ENCODE peak calls at places on chromosome 1, in eight cellular contexts. One of them, this sample, is unnamed.

GRCh38 chr1:22844621-22845020 is 128.0 kb downstream of the LACTBL1 start:
- DNase-seq in GM12891: no peak
- DNase-seq in uterus: no peak
- DNase-seq in heart left ventricle: no peak
- DNase-seq in K562: no peak
- DNase-seq in H54: no peak
- DNase-seq in A549: no peak
- DNase-seq in transverse colon: no peak
- DNase-seq in this sample: no peak

GRCh38 chr1:54037476-54037875 is 15.5 kb downstream of the TMEM59 start:
- DNase-seq in GM12891: no peak
- DNase-seq in uterus: no peak
- DNase-seq in heart left ventricle: no peak
- DNase-seq in K562: no peak
- DNase-seq in H54: no peak
- DNase-seq in A549: no peak
- DNase-seq in transverse colon: no peak
- DNase-seq in this sample: no peak

GRCh38 chr1:112721966-112722524 is 6.9 kb upstream of the PPM1J start:
- DNase-seq in GM12891: no peak
- DNase-seq in uterus: no peak
- DNase-seq in heart left ventricle: no peak
- DNase-seq in K562: no peak
- DNase-seq in H54: no peak
- DNase-seq in A549: no peak
- DNase-seq in transverse colon: no peak
- DNase-seq in this sample: no peak

GRCh38 chr1:199452627-199453026 is 574.9 kb upstream of the NR5A2 start:
- DNase-seq in GM12891: no peak
- DNase-seq in uterus: no peak
- DNase-seq in heart left ventricle: no peak
- DNase-seq in K562: no peak
- DNase-seq in H54: no peak
- DNase-seq in A549: no peak
- DNase-seq in transverse colon: no peak
- DNase-seq in this sample: no peak

GRCh38 chr1:204262506-204263239 is 48.9 kb upstream of the GOLT1A start:
- DNase-seq in GM12891: no peak
- DNase-seq in uterus: no peak
- DNase-seq in heart left ventricle: no peak
- DNase-seq in K562: no peak
- DNase-seq in H54: no peak
- DNase-seq in A549: no peak
- DNase-seq in transverse colon: no peak
- DNase-seq in this sample: no peak

GRCh38 chr1:21317035-21317689 is 26.9 kb upstream of the ECE1 start:
- DNase-seq in GM12891: no peak
- DNase-seq in uterus: peak
- DNase-seq in heart left ventricle: peak
- DNase-seq in K562: no peak
- DNase-seq in H54: no peak
- DNase-seq in A549: no peak
- DNase-seq in transverse colon: peak
- DNase-seq in this sample: peak

GRCh38 chr1:150613061-150613920 is 16.1 kb downstream of the ENSA start:
- DNase-seq in GM12891: no peak
- DNase-seq in uterus: no peak
- DNase-seq in heart left ventricle: peak
- DNase-seq in K562: peak
- DNase-seq in H54: peak
- DNase-seq in A549: peak
- DNase-seq in transverse colon: peak
- DNase-seq in this sample: no peak

GRCh38 chr1:64112281-64112680 is 91.1 kb upstream of the UBE2U start:
- DNase-seq in GM12891: no peak
- DNase-seq in uterus: no peak
- DNase-seq in heart left ventricle: no peak
- DNase-seq in K562: no peak
- DNase-seq in H54: peak
- DNase-seq in A549: peak
- DNase-seq in transverse colon: no peak
- DNase-seq in this sample: no peak

GRCh38 chr1:47940779-47941178 is 56.4 kb downstream of the TRABD2B start:
- DNase-seq in GM12891: no peak
- DNase-seq in uterus: no peak
- DNase-seq in heart left ventricle: no peak
- DNase-seq in K562: no peak
- DNase-seq in H54: no peak
- DNase-seq in A549: no peak
- DNase-seq in transverse colon: no peak
- DNase-seq in this sample: no peak

GRCh38 chr1:162151900-162152829 is 82.7 kb downstream of the NOS1AP start:
- DNase-seq in GM12891: no peak
- DNase-seq in uterus: no peak
- DNase-seq in heart left ventricle: no peak
- DNase-seq in K562: no peak
- DNase-seq in H54: no peak
- DNase-seq in A549: no peak
- DNase-seq in transverse colon: no peak
- DNase-seq in this sample: no peak

GRCh38 chr1:225467193-225468020 is 39.6 kb upstream of the LBR start:
- DNase-seq in GM12891: peak
- DNase-seq in uterus: peak
- DNase-seq in heart left ventricle: peak
- DNase-seq in K562: peak
- DNase-seq in H54: no peak
- DNase-seq in A549: no peak
- DNase-seq in transverse colon: peak
- DNase-seq in this sample: peak
- TF ChIP-seq POLR2A in GM12891: peak
- TF ChIP-seq POLR2A in uterus: no peak
- TF ChIP-seq POLR2A in heart left ventricle: no peak
- TF ChIP-seq POLR2A in K562: no peak
- TF ChIP-seq POLR2A in H54: no peak
- TF ChIP-seq POLR2A in A549: no peak
- TF ChIP-seq POLR2A in transverse colon: peak
- TF ChIP-seq POLR2A in this sample: peak

DNA sequence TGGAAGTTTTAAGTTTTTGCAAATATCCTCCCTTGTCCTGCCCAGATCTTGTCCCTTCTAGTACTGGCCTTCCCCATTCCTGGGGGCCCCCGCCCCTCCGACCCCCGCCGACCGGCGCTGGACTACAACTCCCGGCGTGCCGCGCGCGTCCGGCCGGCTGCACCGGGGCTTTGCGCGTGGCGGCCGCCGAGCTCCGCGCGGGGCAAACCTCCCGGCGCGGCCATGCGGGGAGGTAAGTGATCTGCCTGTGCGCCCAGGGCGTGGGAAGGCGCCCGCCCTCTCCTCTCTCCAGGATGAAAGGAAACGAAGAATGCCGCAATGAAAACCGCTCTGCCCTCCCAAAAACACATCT is 3.2 kb upstream of the SAMD13 start:
- DNase-seq in GM12891: peak
- DNase-seq in uterus: peak
- DNase-seq in heart left ventricle: peak
- DNase-seq in K562: peak
- DNase-seq in H54: peak
- DNase-seq in A549: peak
- DNase-seq in transverse colon: peak
- DNase-seq in this sample: peak
- TF ChIP-seq POLR2A in GM12891: no peak
- TF ChIP-seq POLR2A in uterus: peak
- TF ChIP-seq POLR2A in heart left ventricle: no peak
- TF ChIP-seq POLR2A in K562: peak
- TF ChIP-seq POLR2A in H54: peak
- TF ChIP-seq POLR2A in A549: peak
- TF ChIP-seq POLR2A in transverse colon: no peak
- TF ChIP-seq POLR2A in this sample: peak

GRCh38 chr1:44664730-44665370 is 9.4 kb downstream of the TMEM53 start:
- DNase-seq in GM12891: no peak
- DNase-seq in uterus: no peak
- DNase-seq in heart left ventricle: no peak
- DNase-seq in K562: no peak
- DNase-seq in H54: no peak
- DNase-seq in A549: no peak
- DNase-seq in transverse colon: no peak
- DNase-seq in this sample: no peak

GRCh38 chr1:44662683-44663030 is 11.6 kb downstream of the TMEM53 start:
- DNase-seq in GM12891: no peak
- DNase-seq in uterus: no peak
- DNase-seq in heart left ventricle: no peak
- DNase-seq in K562: no peak
- DNase-seq in H54: no peak
- DNase-seq in A549: no peak
- DNase-seq in transverse colon: no peak
- DNase-seq in this sample: no peak

GRCh38 chr1:44659566-44659965 is 14.7 kb downstream of the TMEM53 start:
- DNase-seq in GM12891: no peak
- DNase-seq in uterus: no peak
- DNase-seq in heart left ventricle: no peak
- DNase-seq in K562: no peak
- DNase-seq in H54: no peak
- DNase-seq in A549: no peak
- DNase-seq in transverse colon: no peak
- DNase-seq in this sample: no peak

GRCh38 chr1:44660176-44660575 is 14.1 kb downstream of the TMEM53 start:
- DNase-seq in GM12891: no peak
- DNase-seq in uterus: no peak
- DNase-seq in heart left ventricle: peak
- DNase-seq in K562: no peak
- DNase-seq in H54: no peak
- DNase-seq in A549: no peak
- DNase-seq in transverse colon: peak
- DNase-seq in this sample: peak

DNA sequence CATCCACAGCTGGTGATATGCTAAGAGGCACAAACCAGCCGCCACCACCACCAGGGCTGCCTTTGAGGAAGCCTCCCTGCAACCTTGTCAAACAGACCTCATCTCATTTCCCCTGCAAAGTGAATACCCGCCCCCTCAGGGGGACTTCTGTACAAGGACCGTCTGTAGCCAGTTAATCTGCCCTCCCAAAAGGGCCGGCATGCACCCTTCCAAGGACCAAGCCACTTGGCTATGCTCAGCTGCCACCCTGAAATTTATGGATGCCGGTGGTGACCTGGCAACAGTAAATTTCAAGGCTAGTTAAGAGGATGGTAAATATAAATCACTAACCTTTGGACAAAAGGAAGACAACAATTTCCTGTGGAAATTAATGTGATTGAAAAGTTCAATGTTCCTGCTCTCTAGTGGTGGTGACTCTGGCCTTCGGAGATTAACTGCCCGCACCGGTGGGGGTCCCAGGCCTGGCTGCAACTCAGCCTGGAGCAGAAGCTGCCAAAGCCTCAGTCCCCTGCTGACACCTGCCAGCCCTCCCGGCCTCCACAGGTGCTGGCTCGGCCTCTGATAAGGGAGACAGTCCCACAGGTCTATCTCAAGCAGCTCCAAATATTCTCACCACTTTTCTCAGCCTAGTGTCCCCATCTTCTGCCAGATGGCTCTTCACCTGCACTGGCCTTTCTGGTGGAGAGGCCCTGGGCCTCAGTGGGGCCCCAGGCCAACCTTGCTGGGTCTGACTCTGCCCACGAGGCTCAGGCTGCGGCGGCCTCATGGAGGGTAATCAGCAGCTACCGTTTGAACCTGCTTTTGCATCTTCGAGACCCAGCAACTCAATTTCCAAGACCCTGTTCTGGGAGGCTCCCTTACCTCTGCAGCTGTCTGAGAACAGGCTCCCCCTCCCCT is 12.2 kb downstream of the TMEM53 start:
- DNase-seq in GM12891: no peak
- DNase-seq in uterus: no peak
- DNase-seq in heart left ventricle: no peak
- DNase-seq in K562: no peak
- DNase-seq in H54: no peak
- DNase-seq in A549: no peak
- DNase-seq in transverse colon: no peak
- DNase-seq in this sample: no peak
- TF ChIP-seq POLR2A in GM12891: no peak
- TF ChIP-seq POLR2A in uterus: no peak
- TF ChIP-seq POLR2A in heart left ventricle: no peak
- TF ChIP-seq POLR2A in K562: no peak
- TF ChIP-seq POLR2A in H54: no peak
- TF ChIP-seq POLR2A in A549: no peak
- TF ChIP-seq POLR2A in transverse colon: no peak
- TF ChIP-seq POLR2A in this sample: no peak

GRCh38 chr1:32247983-32248889 is 1.2 kb downstream of the FAM167B start:
- DNase-seq in GM12891: peak
- DNase-seq in uterus: peak
- DNase-seq in heart left ventricle: peak
- DNase-seq in K562: peak
- DNase-seq in H54: no peak
- DNase-seq in A549: peak
- DNase-seq in transverse colon: peak
- DNase-seq in this sample: peak
- TF ChIP-seq POLR2A in GM12891: no peak
- TF ChIP-seq POLR2A in uterus: no peak
- TF ChIP-seq POLR2A in heart left ventricle: no peak
- TF ChIP-seq POLR2A in K562: no peak
- TF ChIP-seq POLR2A in H54: no peak
- TF ChIP-seq POLR2A in A549: no peak
- TF ChIP-seq POLR2A in transverse colon: no peak
- TF ChIP-seq POLR2A in this sample: no peak

DNA sequence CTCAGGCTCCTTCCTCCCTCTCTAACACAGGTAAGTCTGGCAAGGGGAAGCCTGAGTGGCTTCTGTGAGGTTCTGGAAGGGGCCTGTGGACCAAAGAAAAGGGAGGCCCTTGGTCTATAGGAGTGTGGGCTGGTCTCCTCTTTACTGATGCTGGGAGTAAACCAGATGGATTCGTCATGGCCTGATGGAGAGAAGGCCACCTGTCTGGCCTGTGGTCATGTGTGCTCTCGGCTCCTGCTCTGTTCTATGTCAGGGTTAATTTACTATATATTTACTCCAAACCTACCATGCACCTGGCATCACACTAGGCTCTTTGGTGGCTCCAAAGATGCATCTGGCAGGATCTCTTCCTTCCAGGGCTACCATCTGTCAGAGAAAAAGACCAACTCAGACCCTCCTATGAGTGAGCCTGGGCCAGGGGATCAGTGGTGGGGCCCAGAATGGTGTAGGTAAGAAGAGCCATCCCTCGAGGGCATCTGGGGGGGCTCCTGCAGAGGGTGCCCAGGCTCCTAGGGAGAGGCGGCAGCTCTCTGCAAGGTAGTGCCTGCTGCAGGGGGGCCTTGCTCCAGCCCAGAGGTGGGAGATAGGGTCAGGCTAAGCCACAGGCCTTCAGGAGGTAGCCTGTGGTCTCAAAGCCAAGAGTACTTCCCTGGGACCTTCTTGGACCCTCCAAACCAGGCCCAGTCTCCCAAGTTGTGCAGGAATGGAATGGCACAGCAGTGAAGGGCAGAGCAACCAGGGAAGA is 68.2 kb upstream of the SELENON start:
- DNase-seq in GM12891: no peak
- DNase-seq in uterus: no peak
- DNase-seq in heart left ventricle: no peak
- DNase-seq in K562: no peak
- DNase-seq in H54: no peak
- DNase-seq in A549: no peak
- DNase-seq in transverse colon: no peak
- DNase-seq in this sample: no peak
- TF ChIP-seq POLR2A in GM12891: no peak
- TF ChIP-seq POLR2A in uterus: no peak
- TF ChIP-seq POLR2A in heart left ventricle: no peak
- TF ChIP-seq POLR2A in K562: no peak
- TF ChIP-seq POLR2A in H54: no peak
- TF ChIP-seq POLR2A in A549: no peak
- TF ChIP-seq POLR2A in transverse colon: no peak
- TF ChIP-seq POLR2A in this sample: no peak

This sample was measured in gastrocnemius medialis.